ENCODE peak calls at places on chromosomes 12 and 14, in five cellular contexts. A is activated T-cell treated with anti-CD3 and anti-CD28 coated beads, Interleukin-2, amount 50 U/mL, for 1 hour; K is stimulated activated CD8-positive, alpha-beta memory T cell treated with anti-CD3 and anti-CD28 coated beads, Interleukin-4, amount 100 ng/mL, for 48 hours; Y is K562; M is HuH-7. B is an unnamed sample.

GRCh38 chr14:101333335-101334280 is 227.7 kb upstream of the DIO3 start:
- DNase-seq in A (no peak), K (no peak), Y (no peak), M (no peak), B (no peak)

GRCh38 chr12:75452675-75453330 is 27.8 kb upstream of the GLIPR1 start:
- DNase-seq in A (no peak), K (no peak), Y (no peak), M (no peak), B (no peak)

GRCh38 chr14:52551696-52552062 is 626 bp downstream of the TXNDC16 start:
- DNase-seq in A (no peak), K (no peak), Y (no peak), M (no peak), B (no peak)

GRCh38 chr12:116864371-116865160 is 16.7 kb downstream of the HRK start:
- DNase-seq in A (no peak), K (no peak), Y (no peak), M (no peak), B (no peak)

GRCh38 chr14:104262515-104263514 is 124.4 kb downstream of the KIF26A start:
- DNase-seq in A (no peak), K (no peak), Y (no peak), M (no peak), B (no peak)

GRCh38 chr12:47067778-47068431 is 11.5 kb upstream of the PCED1B start:
- DNase-seq in A (no peak), K (no peak), Y (no peak), M (no peak), B (no peak)

GRCh38 chr12:108633534-108634224 is at the start of gene SELPLG:
- DNase-seq in A (peak; percentile 81), K (peak; percentile 89), Y (peak; percentile 45), M (no peak), B (no peak)

GRCh38 chr12:131378861-131379665 is 331.8 kb upstream of the SFSWAP start:
- DNase-seq in A (no peak), K (no peak), Y (no peak), M (no peak), B (no peak)

GRCh38 chr12:92146497-92146828 is 817 bp upstream of the BTG1 start:
- DNase-seq in A (no peak), K (no peak), Y (no peak), M (no peak), B (no peak)

GRCh38 chr12:104604070-104604994 is 147.6 kb downstream of the CHST11 start:
- DNase-seq in A (peak; percentile 29), K (peak; percentile 68), Y (peak; percentile 79), M (no peak), B (no peak)

GRCh38 chr12:120093592-120094355 is 22.8 kb downstream of the RAB35 start:
- DNase-seq in A (no peak), K (no peak), Y (peak; percentile 51), M (no peak), B (peak; percentile 73)

GRCh38 chr14:88983755-88984154 is 159.3 kb downstream of the TTC8 start:
- DNase-seq in A (no peak), K (no peak), Y (no peak), M (no peak), B (no peak)

GRCh38 chr12:31005944-31006361 is 67.7 kb upstream of the DDX11 start:
- DNase-seq in A (no peak), K (no peak), Y (no peak), M (no peak), B (no peak)

GRCh38 chr12:107385518-107385917 is 292.2 kb upstream of the CRY1 start:
- DNase-seq in A (no peak), K (no peak), Y (no peak), M (no peak), B (no peak)

B was measured in nephron progenitor cell.